ENCODE peak calls at places on chromosome 17, in six cellular contexts. One of them, this sample, is unnamed.

GRCh38 chr17:55722742-55723487 is at the start of gene TMEM100:
- DNase-seq in cardiac muscle cell: no peak
- DNase-seq in thoracic aorta: no peak
- DNase-seq in naive thymus-derived CD4-positive, alpha-beta T cell: no peak
- DNase-seq in hepatocyte: peak; percentile 79
- DNase-seq in neural progenitor cell: no peak
- DNase-seq in this sample: no peak

GRCh38 chr17:2043785-2044184 is 2.0 kb downstream of the OVCA2 start:
- DNase-seq in neural progenitor cell: no peak
- DNase-seq in cardiac muscle cell: no peak
- DNase-seq in thoracic aorta: no peak
- DNase-seq in naive thymus-derived CD4-positive, alpha-beta T cell: no peak
- DNase-seq in hepatocyte: no peak
- DNase-seq in this sample: no peak

GRCh38 chr17:80422276-80422675 is 7.3 kb downstream of the ENDOV start:
- DNase-seq in cardiac muscle cell: no peak
- DNase-seq in hepatocyte: no peak
- DNase-seq in naive thymus-derived CD4-positive, alpha-beta T cell: no peak
- DNase-seq in neural progenitor cell: no peak
- DNase-seq in thoracic aorta: no peak
- DNase-seq in this sample: no peak

GRCh38 chr17:69913241-69914015 is 161.6 kb upstream of the KCNJ16 start:
- DNase-seq in neural progenitor cell: no peak
- DNase-seq in thoracic aorta: no peak
- DNase-seq in cardiac muscle cell: no peak
- DNase-seq in hepatocyte: no peak
- DNase-seq in naive thymus-derived CD4-positive, alpha-beta T cell: no peak
- DNase-seq in this sample: no peak

GRCh38 chr17:2253768-2254406 is 49.7 kb downstream of the SMG6 start:
- DNase-seq in neural progenitor cell: no peak
- DNase-seq in thoracic aorta: no peak
- DNase-seq in naive thymus-derived CD4-positive, alpha-beta T cell: peak; percentile 14
- DNase-seq in hepatocyte: no peak
- DNase-seq in cardiac muscle cell: no peak
- DNase-seq in this sample: no peak

GRCh38 chr17:75848523-75849303 is 4.5 kb upstream of the UNC13D start:
- DNase-seq in cardiac muscle cell: peak; percentile 79
- DNase-seq in thoracic aorta: no peak
- DNase-seq in neural progenitor cell: peak; percentile 84
- DNase-seq in naive thymus-derived CD4-positive, alpha-beta T cell: peak; percentile 68
- DNase-seq in hepatocyte: peak; percentile 86
- DNase-seq in this sample: peak; percentile 74

GRCh38 chr17:57602896-57603295 is 142.2 kb downstream of the CCDC182 start:
- DNase-seq in cardiac muscle cell: no peak
- DNase-seq in neural progenitor cell: no peak
- DNase-seq in thoracic aorta: no peak
- DNase-seq in naive thymus-derived CD4-positive, alpha-beta T cell: no peak
- DNase-seq in hepatocyte: no peak
- DNase-seq in this sample: no peak

GRCh38 chr17:43020789-43021738 is 1.1 kb downstream of the VAT1 start:
- DNase-seq in neural progenitor cell: peak; percentile 64
- DNase-seq in cardiac muscle cell: peak; percentile 52
- DNase-seq in hepatocyte: peak; percentile 85
- DNase-seq in thoracic aorta: no peak
- DNase-seq in naive thymus-derived CD4-positive, alpha-beta T cell: peak; percentile 30
- DNase-seq in this sample: no peak

GRCh38 chr17:34275881-34276280 is 5.9 kb downstream of the CCL7 start:
- DNase-seq in thoracic aorta: no peak
- DNase-seq in naive thymus-derived CD4-positive, alpha-beta T cell: no peak
- DNase-seq in neural progenitor cell: no peak
- DNase-seq in hepatocyte: peak; percentile 36
- DNase-seq in cardiac muscle cell: no peak
- DNase-seq in this sample: no peak

GRCh38 chr17:75778861-75779249 is 5.8 kb upstream of the UNK start:
- DNase-seq in naive thymus-derived CD4-positive, alpha-beta T cell: peak; percentile 72
- DNase-seq in hepatocyte: peak; percentile 68
- DNase-seq in cardiac muscle cell: peak; percentile 34
- DNase-seq in thoracic aorta: no peak
- DNase-seq in neural progenitor cell: peak; percentile 82
- DNase-seq in this sample: no peak

GRCh38 chr17:17420561-17421269 is 56.1 kb upstream of the MED9 start:
- DNase-seq in neural progenitor cell: no peak
- DNase-seq in thoracic aorta: no peak
- DNase-seq in naive thymus-derived CD4-positive, alpha-beta T cell: no peak
- DNase-seq in hepatocyte: no peak
- DNase-seq in cardiac muscle cell: no peak
- DNase-seq in this sample: no peak

GRCh38 chr17:63701477-63702222 is 1.7 kb upstream of the LIMD2 start:
- DNase-seq in cardiac muscle cell: no peak
- DNase-seq in naive thymus-derived CD4-positive, alpha-beta T cell: peak; percentile 81
- DNase-seq in thoracic aorta: no peak
- DNase-seq in neural progenitor cell: no peak
- DNase-seq in hepatocyte: no peak
- DNase-seq in this sample: peak; percentile 66

GRCh38 chr17:28076138-28076537 is 33.7 kb downstream of the NLK start:
- DNase-seq in naive thymus-derived CD4-positive, alpha-beta T cell: no peak
- DNase-seq in hepatocyte: no peak
- DNase-seq in thoracic aorta: no peak
- DNase-seq in cardiac muscle cell: no peak
- DNase-seq in neural progenitor cell: no peak
- DNase-seq in this sample: no peak

GRCh38 chr17:9162275-9162985 is 141.1 kb downstream of the NTN1 start:
- DNase-seq in thoracic aorta: peak; percentile 84
- DNase-seq in hepatocyte: no peak
- DNase-seq in cardiac muscle cell: no peak
- DNase-seq in naive thymus-derived CD4-positive, alpha-beta T cell: no peak
- DNase-seq in neural progenitor cell: peak; percentile 50
- DNase-seq in this sample: no peak

GRCh38 chr17:52410781-52411180 is 252.3 kb upstream of the CA10 start:
- DNase-seq in neural progenitor cell: no peak
- DNase-seq in hepatocyte: peak; percentile 13
- DNase-seq in cardiac muscle cell: no peak
- DNase-seq in thoracic aorta: no peak
- DNase-seq in naive thymus-derived CD4-positive, alpha-beta T cell: no peak
- DNase-seq in this sample: no peak

GRCh38 chr17:4509402-4509801 is 10.7 kb downstream of the SPNS2 start:
- DNase-seq in naive thymus-derived CD4-positive, alpha-beta T cell: no peak
- DNase-seq in neural progenitor cell: no peak
- DNase-seq in hepatocyte: no peak
- DNase-seq in thoracic aorta: no peak
- DNase-seq in cardiac muscle cell: no peak
- DNase-seq in this sample: no peak

GRCh38 chr17:58969156-58969555 is 137.5 kb downstream of the TRIM37 start:
- DNase-seq in cardiac muscle cell: no peak
- DNase-seq in neural progenitor cell: no peak
- DNase-seq in thoracic aorta: no peak
- DNase-seq in hepatocyte: no peak
- DNase-seq in naive thymus-derived CD4-positive, alpha-beta T cell: no peak
- DNase-seq in this sample: no peak

GRCh38 chr17:8753976-8754440 is 4.3 kb downstream of the SPDYE4 start:
- DNase-seq in thoracic aorta: no peak
- DNase-seq in neural progenitor cell: no peak
- DNase-seq in hepatocyte: peak; percentile 55
- DNase-seq in naive thymus-derived CD4-positive, alpha-beta T cell: no peak
- DNase-seq in cardiac muscle cell: no peak
- DNase-seq in this sample: no peak

GRCh38 chr17:29119265-29119664 is 60.9 kb downstream of the MYO18A start:
- DNase-seq in neural progenitor cell: no peak
- DNase-seq in hepatocyte: no peak
- DNase-seq in naive thymus-derived CD4-positive, alpha-beta T cell: no peak
- DNase-seq in thoracic aorta: no peak
- DNase-seq in cardiac muscle cell: no peak
- DNase-seq in this sample: no peak

GRCh38 chr17:29115435-29115834 is 64.8 kb downstream of the MYO18A start:
- DNase-seq in thoracic aorta: no peak
- DNase-seq in cardiac muscle cell: no peak
- DNase-seq in hepatocyte: no peak
- DNase-seq in naive thymus-derived CD4-positive, alpha-beta T cell: no peak
- DNase-seq in neural progenitor cell: no peak
- DNase-seq in this sample: no peak

GRCh38 chr17:29117440-29117753 is 62.8 kb downstream of the MYO18A start:
- DNase-seq in cardiac muscle cell: no peak
- DNase-seq in neural progenitor cell: no peak
- DNase-seq in thoracic aorta: no peak
- DNase-seq in hepatocyte: no peak
- DNase-seq in naive thymus-derived CD4-positive, alpha-beta T cell: no peak
- DNase-seq in this sample: no peak

GRCh38 chr17:29115906-29116651 is 64.1 kb downstream of the MYO18A start:
- DNase-seq in cardiac muscle cell: peak; percentile 42
- DNase-seq in thoracic aorta: no peak
- DNase-seq in hepatocyte: peak; percentile 52
- DNase-seq in naive thymus-derived CD4-positive, alpha-beta T cell: peak; percentile 31
- DNase-seq in neural progenitor cell: peak; percentile 75
- DNase-seq in this sample: no peak

DNA sequence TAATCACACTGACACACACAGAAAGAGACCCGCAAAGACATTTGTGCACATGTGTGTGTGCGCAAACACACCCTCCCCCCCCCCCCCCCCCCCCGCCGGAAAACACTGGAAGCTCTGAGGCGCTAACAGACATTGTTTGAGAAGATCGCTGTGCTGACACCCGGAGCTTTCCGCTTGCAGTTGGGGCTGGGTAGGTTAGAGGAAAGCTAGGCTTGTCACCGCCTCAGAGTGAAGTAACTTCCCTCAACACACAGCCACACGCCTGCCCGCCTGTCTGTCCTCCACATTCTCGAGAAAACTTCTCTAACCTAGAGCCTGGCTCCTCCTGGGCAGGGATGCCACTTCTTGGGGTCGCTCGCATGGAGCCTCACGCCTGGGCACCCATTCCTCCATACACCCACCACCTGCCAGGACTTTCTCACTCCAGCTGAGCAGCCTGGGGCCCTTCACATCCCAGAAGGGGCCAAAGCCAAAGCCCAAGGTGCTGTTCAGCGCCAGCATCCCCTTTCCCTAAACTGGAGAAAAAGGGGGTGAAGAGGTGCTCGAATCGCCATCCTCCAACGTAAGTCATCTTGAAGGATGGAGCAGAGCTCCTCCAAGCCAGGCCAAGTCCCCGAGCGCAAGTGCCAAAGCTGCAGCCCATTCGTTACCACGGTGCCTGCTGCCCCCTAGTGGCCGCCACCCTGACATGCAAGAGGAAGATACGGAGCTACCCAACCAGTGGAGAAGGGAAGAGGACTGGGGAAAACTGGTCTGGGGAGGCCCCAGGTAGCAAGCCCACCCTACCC is 63.4 kb downstream of the MYO18A start:
- DNase-seq in hepatocyte: peak; percentile 79
- DNase-seq in neural progenitor cell: peak; percentile 88
- DNase-seq in cardiac muscle cell: peak; percentile 73
- DNase-seq in thoracic aorta: no peak
- DNase-seq in naive thymus-derived CD4-positive, alpha-beta T cell: peak; percentile 63
- DNase-seq in this sample: peak; percentile 68
- H3K4me3 ChIP-seq in hepatocyte: no peak overlapping the region
- H3K4me3 ChIP-seq in neural progenitor cell: no peak overlapping the region
- H3K4me3 ChIP-seq in cardiac muscle cell: no peak overlapping the region
- H3K4me3 ChIP-seq in thoracic aorta: no peak overlapping the region
- H3K4me3 ChIP-seq in naive thymus-derived CD4-positive, alpha-beta T cell: no peak overlapping the region
- H3K4me3 ChIP-seq in this sample: no peak overlapping the region

GRCh38 chr17:39239640-39240314 is 14.0 kb upstream of the STAC2 start:
- DNase-seq in hepatocyte: peak; percentile 68
- DNase-seq in cardiac muscle cell: peak; percentile 67
- DNase-seq in thoracic aorta: no peak
- DNase-seq in neural progenitor cell: peak; percentile 81
- DNase-seq in naive thymus-derived CD4-positive, alpha-beta T cell: peak; percentile 55
- DNase-seq in this sample: peak; percentile 38

GRCh38 chr17:39236981-39237441 is 11.3 kb upstream of the STAC2 start:
- DNase-seq in cardiac muscle cell: no peak
- DNase-seq in thoracic aorta: no peak
- DNase-seq in hepatocyte: peak; percentile 7
- DNase-seq in neural progenitor cell: no peak
- DNase-seq in naive thymus-derived CD4-positive, alpha-beta T cell: no peak
- DNase-seq in this sample: no peak

GRCh38 chr17:39235555-39236221 is 9.9 kb upstream of the STAC2 start:
- DNase-seq in thoracic aorta: no peak
- DNase-seq in cardiac muscle cell: peak; percentile 70
- DNase-seq in neural progenitor cell: peak; percentile 87
- DNase-seq in naive thymus-derived CD4-positive, alpha-beta T cell: peak; percentile 50
- DNase-seq in hepatocyte: peak; percentile 61
- DNase-seq in this sample: peak; percentile 25

GRCh38 chr17:39236383-39236927 is 10.7 kb upstream of the STAC2 start:
- DNase-seq in thoracic aorta: no peak
- DNase-seq in neural progenitor cell: no peak
- DNase-seq in naive thymus-derived CD4-positive, alpha-beta T cell: no peak
- DNase-seq in hepatocyte: no peak
- DNase-seq in cardiac muscle cell: no peak
- DNase-seq in this sample: no peak

GRCh38 chr17:39237586-39237985 is 11.8 kb upstream of the STAC2 start:
- DNase-seq in thoracic aorta: no peak
- DNase-seq in naive thymus-derived CD4-positive, alpha-beta T cell: no peak
- DNase-seq in hepatocyte: peak; percentile 5
- DNase-seq in neural progenitor cell: no peak
- DNase-seq in cardiac muscle cell: no peak
- DNase-seq in this sample: no peak
- H3K4me1 ChIP-seq in thoracic aorta: peaks cover 11% of the 10 kb centered on the region
- H3K4me1 ChIP-seq in naive thymus-derived CD4-positive, alpha-beta T cell: peaks cover 24% of the 10 kb centered on the region
- H3K4me1 ChIP-seq in hepatocyte: peaks cover 13% of the 10 kb centered on the region
- H3K4me1 ChIP-seq in neural progenitor cell: peaks cover 4% of the 10 kb centered on the region
- H3K4me1 ChIP-seq in cardiac muscle cell: no peaks in the 10 kb centered on the region
- H3K4me1 ChIP-seq in this sample: peaks cover 26% of the 10 kb centered on the region

DNA sequence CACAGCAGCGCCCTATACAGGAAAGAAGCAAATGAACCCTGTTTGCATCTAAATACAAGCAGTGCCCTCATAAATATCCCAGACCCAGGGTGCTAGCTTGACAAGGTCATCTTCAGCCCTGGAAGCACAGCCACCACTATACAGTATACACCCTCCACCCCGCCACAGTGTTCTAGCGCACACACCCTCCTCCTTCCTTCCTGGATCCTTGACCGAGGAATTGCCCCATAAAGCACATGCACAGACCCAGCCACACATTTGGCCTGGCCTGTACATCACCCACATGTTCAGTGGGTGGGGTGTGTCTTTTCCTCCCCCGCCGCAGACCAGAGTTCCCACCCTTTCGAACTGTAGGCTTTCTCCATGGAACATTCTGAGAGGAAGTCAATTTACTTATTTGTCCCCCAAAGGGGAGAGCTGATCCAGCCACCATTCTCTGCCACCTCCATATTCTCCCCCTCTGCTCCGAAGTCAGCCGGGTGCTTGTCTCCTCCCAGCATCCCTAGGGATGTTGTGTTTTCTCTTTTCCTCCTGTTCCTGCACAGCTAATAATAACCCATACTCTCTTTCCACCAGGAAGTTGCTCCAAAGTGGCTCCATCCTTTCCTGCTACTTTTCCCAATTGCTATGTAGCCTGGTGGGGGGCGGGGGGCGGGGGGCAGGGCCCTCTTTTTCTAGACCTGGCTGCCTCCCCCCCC is 6.6 kb downstream of the ABI3 start:
- DNase-seq in thoracic aorta: no peak
- DNase-seq in naive thymus-derived CD4-positive, alpha-beta T cell: no peak
- DNase-seq in neural progenitor cell: no peak
- DNase-seq in cardiac muscle cell: no peak
- DNase-seq in hepatocyte: no peak
- DNase-seq in this sample: no peak
- H3K4me3 ChIP-seq in thoracic aorta: no peak overlapping the region
- H3K4me3 ChIP-seq in naive thymus-derived CD4-positive, alpha-beta T cell: no peak overlapping the region
- H3K4me3 ChIP-seq in neural progenitor cell: no peak overlapping the region
- H3K4me3 ChIP-seq in cardiac muscle cell: no peak overlapping the region
- H3K4me3 ChIP-seq in hepatocyte: no peak overlapping the region
- H3K4me3 ChIP-seq in this sample: no peak overlapping the region

GRCh38 chr17:74213897-74214386 is 571 bp downstream of the TTYH2 start:
- DNase-seq in thoracic aorta: no peak
- DNase-seq in neural progenitor cell: peak; percentile 39
- DNase-seq in cardiac muscle cell: no peak
- DNase-seq in hepatocyte: no peak
- DNase-seq in naive thymus-derived CD4-positive, alpha-beta T cell: no peak
- DNase-seq in this sample: no peak
- H3K4me1 ChIP-seq in thoracic aorta: peaks cover 41% of the 10 kb centered on the region
- H3K4me1 ChIP-seq in neural progenitor cell: peaks cover 34% of the 10 kb centered on the region
- H3K4me1 ChIP-seq in cardiac muscle cell: peaks cover 17% of the 10 kb centered on the region
- H3K4me1 ChIP-seq in hepatocyte: peaks cover 38% of the 10 kb centered on the region
- H3K4me1 ChIP-seq in naive thymus-derived CD4-positive, alpha-beta T cell: peaks cover 37% of the 10 kb centered on the region
- H3K4me1 ChIP-seq in this sample: peaks cover 34% of the 10 kb centered on the region